ENCODE peak calls at places on chromosomes 11 and 22, in five cellular contexts. F, D, P, B and Q are unnamed samples.

GRCh38 chr11:15629690-15630321 is 515.1 kb downstream of the INSC start:
- DNase-seq in F (no peak), D (peak; percentile 72), P (peak; percentile 42), B (no peak), Q (peak; percentile 64)

GRCh38 chr11:6563667-6564066 is 39.7 kb downstream of the RRP8 start:
- DNase-seq in F (no peak), D (no peak), P (no peak), B (no peak), Q (no peak)

GRCh38 chr11:112834277-112834755 is 126.9 kb upstream of the NCAM1 start:
- DNase-seq in F (no peak), D (no peak), P (no peak), B (no peak), Q (no peak)

GRCh38 chr22:43419371-43420080 is 7.7 kb downstream of the MPPED1 start:
- DNase-seq in F (no peak), D (no peak), P (no peak), B (no peak), Q (no peak)

GRCh38 chr22:40721266-40721665 is 42.0 kb downstream of the MCHR1 start:
- DNase-seq in F (no peak), D (peak; percentile 43), P (peak; percentile 36), B (peak; percentile 59), Q (no peak)

GRCh38 chr11:13042873-13043338 is 33.8 kb downstream of the RASSF10 start:
- DNase-seq in F (no peak), D (no peak), P (no peak), B (no peak), Q (no peak)

GRCh38 chr11:20161230-20161918 is 1.1 kb upstream of the DBX1 start:
- DNase-seq in F (no peak), D (peak; percentile 80), P (no peak), B (peak; percentile 15), Q (no peak)

GRCh38 chr11:112019066-112019465 is 6.1 kb upstream of the DLAT start:
- DNase-seq in F (no peak), D (no peak), P (no peak), B (no peak), Q (no peak)

GRCh38 chr22:38180841-38181452 is 683 bp downstream of the PLA2G6 start:
- DNase-seq in F (no peak), D (no peak), P (peak; percentile 44), B (peak; percentile 40), Q (peak; percentile 40)

GRCh38 chr22:50523806-50524663 is 1.4 kb downstream of the SCO2 start:
- DNase-seq in F (no peak), D (no peak), P (no peak), B (no peak), Q (no peak)

GRCh38 chr22:47515384-47516125 is 753.1 kb downstream of the TBC1D22A start:
- DNase-seq in F (no peak), D (no peak), P (no peak), B (no peak), Q (no peak)

GRCh38 chr11:74557526-74557925 is 34.9 kb upstream of the POLD3 start:
- DNase-seq in F (no peak), D (no peak), P (no peak), B (no peak), Q (no peak)

GRCh38 chr11:10916674-10917073 is 58.8 kb upstream of the ZBED5 start:
- DNase-seq in F (no peak), D (no peak), P (peak; percentile 55), B (peak; percentile 65), Q (no peak)

GRCh38 chr11:88313441-88313840 is 24.1 kb downstream of the CTSC start:
- DNase-seq in F (no peak), D (no peak), P (peak; percentile 50), B (peak; percentile 71), Q (no peak)

GRCh38 chr11:62544521-62545436 is 1.8 kb downstream of the AHNAK start:
- DNase-seq in F (no peak), D (no peak), P (no peak), B (peak; percentile 53), Q (peak; percentile 62)

GRCh38 chr11:12165237-12165875 is 55.0 kb downstream of the MICAL2 start:
- DNase-seq in F (no peak), D (no peak), P (no peak), B (no peak), Q (no peak)

GRCh38 chr11:96642584-96642983 is 252.8 kb downstream of the JRKL start:
- DNase-seq in F (no peak), D (no peak), P (no peak), B (no peak), Q (no peak)

GRCh38 chr11:125624756-125625213 is at the start of gene CHEK1:
- DNase-seq in F (no peak), D (no peak), P (no peak), B (no peak), Q (no peak)

GRCh38 chr11:115706735-115707134 is 202.5 kb upstream of the CADM1 start:
- DNase-seq in F (no peak), D (no peak), P (no peak), B (no peak), Q (no peak)

GRCh38 chr11:33160147-33160546 is 1.1 kb downstream of the CSTF3 start:
- DNase-seq in F (peak; percentile 19), D (no peak), P (peak; percentile 62), B (peak; percentile 56), Q (no peak)

GRCh38 chr22:17281026-17281809 is 62.0 kb upstream of the ADA2 start:
- DNase-seq in F (no peak), D (no peak), P (no peak), B (no peak), Q (no peak)

GRCh38 chr11:94450061-94450460 is 43.6 kb downstream of the MRE11 start:
- DNase-seq in F (no peak), D (no peak), P (peak; percentile 6), B (peak; percentile 75), Q (no peak)

GRCh38 chr22:24214467-24215285 is 30.2 kb downstream of the GGT5 start:
- DNase-seq in F (no peak), D (no peak), P (no peak), B (no peak), Q (no peak)

GRCh38 chr22:27585141-27585540 is 216.4 kb downstream of the MN1 start:
- DNase-seq in F (no peak), D (no peak), P (no peak), B (no peak), Q (no peak)

GRCh38 chr11:1946812-1947480 is at the start of gene MRPL23:
- DNase-seq in F (no peak), D (no peak), P (no peak), B (no peak), Q (peak; percentile 22)

GRCh38 chr11:11757871-11758270 is 83.9 kb upstream of the USP47 start:
- DNase-seq in F (no peak), D (no peak), P (no peak), B (no peak), Q (no peak)

GRCh38 chr11:129785383-129786111 is 30.1 kb upstream of the TMEM45B start:
- DNase-seq in F (no peak), D (no peak), P (peak; percentile 33), B (peak; percentile 29), Q (no peak)

GRCh38 chr11:125978778-125979378 is 33.0 kb downstream of the VSIG10L2 start:
- DNase-seq in F (no peak), D (no peak), P (no peak), B (no peak), Q (no peak)

GRCh38 chr11:115893701-115894100 is 389.5 kb upstream of the CADM1 start:
- DNase-seq in F (no peak), D (no peak), P (no peak), B (no peak), Q (no peak)

GRCh38 chr11:41201156-41201555 is 258.3 kb downstream of the LRRC4C start:
- DNase-seq in F (peak; percentile 3), D (peak; percentile 54), P (peak; percentile 4), B (peak; percentile 5), Q (peak; percentile 4)

GRCh38 chr11:65879622-65880021 is at the start of gene CTSW:
- DNase-seq in F (no peak), D (no peak), P (no peak), B (no peak), Q (no peak)

GRCh38 chr11:22536036-22536435 is 89.6 kb downstream of the FANCF start:
- DNase-seq in F (no peak), D (no peak), P (no peak), B (no peak), Q (no peak)

GRCh38 chr11:64859542-64860414 is 15.3 kb upstream of the CDC42BPG start:
- DNase-seq in F (no peak), D (no peak), P (no peak), B (no peak), Q (no peak)
- TF ChIP-seq CTCF in F (no peak), D (no peak), P (no peak), B (no peak), Q (no peak)

GRCh38 chr11:80466570-80466969 is 1025.7 kb upstream of the TENM4 start:
- DNase-seq in F (no peak), D (no peak), P (no peak), B (no peak), Q (no peak)

GRCh38 chr11:80462211-80462610 is 1021.4 kb upstream of the TENM4 start:
- DNase-seq in F (no peak), D (no peak), P (no peak), B (no peak), Q (no peak)
- TF ChIP-seq CTCF in F (no peak), D (no peak), P (no peak), B (no peak), Q (no peak)

DNA sequence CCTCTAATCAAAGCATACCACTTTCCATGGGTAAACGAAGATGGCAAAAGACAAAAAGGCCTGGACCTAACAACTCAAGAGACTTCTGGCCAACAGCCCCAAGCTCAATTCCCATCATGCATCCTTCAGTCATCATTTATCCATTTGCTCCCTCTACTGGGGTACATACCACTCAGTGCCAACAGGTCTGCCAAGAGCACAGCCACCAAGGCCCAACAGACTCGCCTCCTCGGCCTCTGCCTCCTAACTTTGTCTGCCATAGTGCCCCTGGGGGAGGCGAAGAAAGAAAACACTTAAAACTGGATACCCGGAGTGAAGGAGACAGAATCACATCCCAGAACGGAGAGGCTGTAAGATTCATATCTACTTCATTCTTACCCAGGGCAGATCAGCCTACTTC is 1.1 kb downstream of the HYOU1 start:
- DNase-seq in F (no peak), D (no peak), P (peak; percentile 8), B (peak; percentile 61), Q (no peak)
- TF ChIP-seq CTCF in F (peak; percentile 29), D (no peak), P (no peak), B (peak; percentile 22), Q (no peak)

GRCh38 chr11:67252831-67253239 is 13.4 kb upstream of the GRK2 start:
- DNase-seq in F (no peak), D (no peak), P (peak; percentile 31), B (peak; percentile 60), Q (peak; percentile 26)
- TF ChIP-seq CTCF in F (peak; percentile 30), D (peak; percentile 55), P (peak; percentile 43), B (peak; percentile 38), Q (no peak)

GRCh38 chr11:3796346-3796745 is 1.0 kb downstream of the NUP98 start:
- DNase-seq in F (no peak), D (no peak), P (no peak), B (no peak), Q (no peak)

GRCh38 chr11:3796796-3797328 is 492 bp downstream of the NUP98 start:
- DNase-seq in F (no peak), D (no peak), P (peak; percentile 71), B (no peak), Q (no peak)

GRCh38 chr11:3795131-3796092 is 1.9 kb downstream of the NUP98 start:
- DNase-seq in F (no peak), D (no peak), P (no peak), B (no peak), Q (no peak)

GRCh38 chr11:3799143-3799542 is 1.8 kb upstream of the NUP98 start:
- DNase-seq in F (no peak), D (no peak), P (no peak), B (no peak), Q (no peak)

GRCh38 chr11:3797329-3798090 is at the start of gene NUP98:
- DNase-seq in F (peak; percentile 97), D (peak; percentile 100), P (peak; percentile 100), B (peak; percentile 100), Q (peak; percentile 99)
- TF ChIP-seq CTCF in F (no peak), D (no peak), P (no peak), B (no peak), Q (no peak)